ENCODE peak calls at places on chromosomes 13 and 19, in seven cellular contexts. P, F, H, U, O, D and V are unnamed samples.

GRCh38 chr19:19447536-19448237 is 42.2 kb downstream of the GATAD2A start:
- DNase-seq in P (peak), F (no peak), H (no peak), U (no peak), O (no peak), D (no peak), V (no peak)

GRCh38 chr19:52190679-52191293 is 934 bp downstream of the PPP2R1A start:
- DNase-seq in P (peak), F (peak), H (no peak), U (peak), O (peak), D (peak), V (no peak)

GRCh38 chr13:41842029-41842428 is 118.9 kb downstream of the VWA8 start:
- DNase-seq in P (peak), F (no peak), H (no peak), U (no peak), O (peak), D (no peak), V (no peak)

GRCh38 chr19:47239610-47240296 is 8.8 kb upstream of the BBC3 start:
- DNase-seq in P (peak), F (no peak), H (no peak), U (peak), O (peak), D (peak), V (no peak)

GRCh38 chr19:11861301-11861700 is 12.8 kb downstream of the ZNF439 start:
- DNase-seq in P (no peak), F (no peak), H (no peak), U (no peak), O (no peak), D (no peak), V (no peak)

GRCh38 chr13:75870397-75870801 is 234.3 kb downstream of the LMO7 start:
- DNase-seq in P (peak), F (peak), H (no peak), U (no peak), O (no peak), D (no peak), V (no peak)

GRCh38 chr13:98873377-98874028 is 104.4 kb downstream of the DOCK9 start:
- DNase-seq in P (no peak), F (no peak), H (no peak), U (no peak), O (no peak), D (no peak), V (no peak)

GRCh38 chr19:35120492-35120891 is 4.9 kb downstream of the FXYD3 start:
- DNase-seq in P (peak), F (peak), H (no peak), U (no peak), O (peak), D (no peak), V (peak)

GRCh38 chr19:50838239-50838638 is 4.9 kb upstream of the KLK15 start:
- DNase-seq in P (peak), F (no peak), H (no peak), U (no peak), O (no peak), D (no peak), V (no peak)

GRCh38 chr19:35106291-35106583 is 9.4 kb upstream of the FXYD3 start:
- DNase-seq in P (no peak), F (no peak), H (no peak), U (no peak), O (no peak), D (no peak), V (no peak)

GRCh38 chr13:50921706-50922105 is 12.1 kb downstream of the RNASEH2B start:
- DNase-seq in P (no peak), F (no peak), H (no peak), U (no peak), O (no peak), D (no peak), V (no peak)

GRCh38 chr19:47255947-47256687 is at the start of gene CCDC9:
- DNase-seq in P (peak), F (peak), H (peak), U (peak), O (peak), D (peak), V (peak)

GRCh38 chr19:49132974-49133609 is 13.7 kb downstream of the PPFIA3 start:
- DNase-seq in P (no peak), F (no peak), H (no peak), U (no peak), O (no peak), D (peak), V (no peak)

GRCh38 chr13:48123827-48124226 is 28.9 kb upstream of the MED4 start:
- DNase-seq in P (no peak), F (no peak), H (no peak), U (no peak), O (no peak), D (no peak), V (no peak)

GRCh38 chr19:50427997-50428425 is 4.7 kb upstream of the MYBPC2 start:
- DNase-seq in P (peak), F (no peak), H (peak), U (peak), O (peak), D (peak), V (peak)

GRCh38 chr19:55041627-55042343 is 3.7 kb upstream of the GP6 start:
- DNase-seq in P (no peak), F (no peak), H (no peak), U (no peak), O (no peak), D (peak), V (no peak)

GRCh38 chr13:112705286-112705685 is 15.4 kb downstream of the ATP11A start:
- DNase-seq in P (no peak), F (no peak), H (no peak), U (peak), O (no peak), D (no peak), V (no peak)

GRCh38 chr19:46748325-46749109 is 2.3 kb upstream of the STRN4 start:
- DNase-seq in P (peak), F (peak), H (no peak), U (no peak), O (peak), D (peak), V (no peak)

GRCh38 chr19:51272183-51272817 is 21.4 kb downstream of the SIGLECL1 start:
- DNase-seq in P (no peak), F (no peak), H (no peak), U (no peak), O (no peak), D (no peak), V (no peak)

GRCh38 chr13:46778879-46779278 is 18.1 kb downstream of the ESD start:
- DNase-seq in P (peak), F (no peak), H (no peak), U (no peak), O (peak), D (no peak), V (no peak)

GRCh38 chr13:112067121-112067741 is at the start of gene SOX1:
- DNase-seq in P (no peak), F (no peak), H (no peak), U (no peak), O (peak), D (no peak), V (no peak)

GRCh38 chr13:73715114-73715909 is 418.9 kb downstream of the KLF12 start:
- DNase-seq in P (no peak), F (peak), H (no peak), U (no peak), O (no peak), D (peak), V (no peak)

GRCh38 chr19:15138427-15138826 is 31.2 kb downstream of the SYDE1 start:
- DNase-seq in P (no peak), F (no peak), H (no peak), U (no peak), O (no peak), D (no peak), V (no peak)

GRCh38 chr13:32535140-32535539 is 3.5 kb downstream of the N4BP2L2 start:
- DNase-seq in P (no peak), F (no peak), H (no peak), U (no peak), O (no peak), D (no peak), V (no peak)

DNA sequence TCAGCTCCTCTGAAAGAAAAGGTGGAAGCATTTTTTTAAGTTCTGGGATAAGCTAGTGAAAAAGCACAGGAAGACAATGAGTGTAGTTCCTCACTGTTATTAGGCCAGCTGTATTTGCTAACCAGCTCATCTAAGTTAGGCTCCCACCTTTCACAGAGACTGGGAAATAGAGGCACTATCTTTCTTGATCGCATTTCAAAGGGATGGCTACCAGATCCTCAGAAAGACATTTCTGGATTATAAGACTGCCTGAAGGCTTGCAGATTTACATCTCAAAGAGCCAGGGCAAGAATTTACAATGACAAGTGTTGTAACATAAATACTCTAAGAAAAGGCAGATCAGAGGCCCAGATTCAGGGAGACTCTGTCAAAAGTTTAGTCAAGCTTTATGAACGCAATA is 1005.5 kb downstream of the PCDH9 start:
- DNase-seq in P (no peak), F (no peak), H (no peak), U (no peak), O (no peak), D (no peak), V (no peak)
- H3K4me3 ChIP-seq in P (no peak), F (no peak), H (no peak), U (no peak), O (no peak), D (no peak), V (no peak)

DNA sequence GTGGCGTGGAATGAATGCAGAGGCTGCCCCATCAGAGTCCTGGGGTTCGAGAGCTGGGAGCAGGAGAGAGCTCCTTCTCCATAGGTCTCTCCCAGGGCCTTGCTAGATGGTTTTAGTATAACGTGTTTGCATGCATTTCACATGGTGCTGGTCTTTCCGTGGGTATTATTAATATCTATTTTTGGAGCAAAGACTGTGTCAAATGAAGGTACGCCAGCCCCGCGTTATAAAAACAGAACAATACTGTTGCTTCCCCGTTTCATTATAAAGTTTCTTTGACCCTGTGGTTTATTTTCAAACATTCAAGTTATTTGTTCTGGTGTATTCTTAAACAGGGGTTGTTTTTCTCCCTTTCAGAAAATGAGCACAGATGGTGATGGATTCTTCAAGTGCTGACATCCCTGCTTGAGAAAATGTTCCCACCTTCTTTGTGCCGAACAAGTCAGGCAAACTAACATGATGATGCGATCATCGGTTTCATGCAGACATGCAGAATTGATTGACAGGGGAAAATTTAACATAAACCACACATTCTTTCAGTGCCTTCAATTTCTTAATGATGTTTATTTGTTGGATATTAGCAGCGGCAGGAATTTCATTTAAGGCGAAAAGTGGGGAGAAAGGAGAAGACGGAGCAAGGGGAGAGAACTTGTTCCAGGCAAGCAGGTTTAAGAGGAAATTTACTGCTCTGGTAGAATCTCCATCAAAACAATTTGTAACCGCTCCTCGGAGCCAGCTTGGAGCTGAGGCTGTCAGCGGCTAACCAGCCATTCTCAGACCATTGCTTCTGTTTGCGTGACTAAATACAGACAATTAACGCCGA is 62.0 kb upstream of the ZNF536 start:
- DNase-seq in P (no peak), F (no peak), H (no peak), U (no peak), O (peak), D (no peak), V (no peak)
- TF ChIP-seq CTCF in P (no peak), F (no peak), H (no peak), U (no peak), O (no peak), D (no peak), V (no peak)

GRCh38 chr19:17688853-17689595 is 870 bp upstream of the UNC13A start:
- DNase-seq in P (no peak), F (no peak), H (no peak), U (no peak), O (no peak), D (no peak), V (no peak)
- H3K4me3 ChIP-seq in P (no peak), F (no peak), H (no peak), U (no peak), O (no peak), D (no peak), V (no peak)

GRCh38 chr13:90336507-90336906 is 1011.0 kb upstream of the MIR17HG start:
- DNase-seq in P (no peak), F (no peak), H (no peak), U (no peak), O (no peak), D (no peak), V (no peak)

DNA sequence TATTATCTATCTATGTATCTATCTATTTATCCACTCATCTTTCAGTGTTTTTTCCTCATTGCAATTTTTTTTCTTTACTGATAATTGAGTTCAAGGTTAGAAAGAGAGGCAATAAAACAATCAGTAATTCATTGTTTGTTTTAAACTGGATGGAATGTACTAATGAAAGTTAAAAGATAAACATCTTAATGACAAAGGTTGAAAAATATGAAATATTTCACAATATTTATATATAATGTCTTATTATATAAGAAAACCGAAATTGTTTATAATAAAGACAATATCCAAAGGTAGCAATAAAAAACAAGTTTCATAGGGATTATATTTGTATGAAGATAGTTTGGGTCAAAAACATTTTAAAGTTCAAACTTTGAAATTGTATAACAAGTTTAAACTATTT is 1015.5 kb upstream of the MIR17HG start:
- DNase-seq in P (no peak), F (no peak), H (no peak), U (no peak), O (no peak), D (no peak), V (no peak)
- TF ChIP-seq CTCF in P (no peak), F (no peak), H (no peak), U (no peak), O (no peak), D (no peak), V (no peak)

GRCh38 chr19:18342090-18342632 is 1.8 kb downstream of the PGPEP1 start:
- DNase-seq in P (no peak), F (no peak), H (no peak), U (no peak), O (no peak), D (no peak), V (no peak)
- H3K4me3 ChIP-seq in P (no peak), F (no peak), H (no peak), U (no peak), O (no peak), D (no peak), V (no peak)